ENCODE peak calls at places on chromosomes 4 and X, in seven cellular contexts. One of them, this sample, is unnamed.

GRCh38 chr4:60201052-60201673 is 999.0 kb upstream of the ADGRL3 start:
- DNase-seq in choroid plexus epithelial cell: peak
- DNase-seq in fibroblast of the aortic adventitia: peak
- DNase-seq in H9: peak
- DNase-seq in NB4: peak
- DNase-seq in mesothelial cell of epicardium: peak
- DNase-seq in AG09309: peak
- DNase-seq in this sample: no peak

GRCh38 chr4:17241835-17242234 is 270.1 kb downstream of the QDPR start:
- DNase-seq in NB4: no peak
- DNase-seq in AG09309: no peak
- DNase-seq in mesothelial cell of epicardium: no peak
- DNase-seq in H9: no peak
- DNase-seq in fibroblast of the aortic adventitia: no peak
- DNase-seq in choroid plexus epithelial cell: peak
- DNase-seq in this sample: no peak

GRCh38 chr4:186096681-186097080 is 7.8 kb upstream of the FAM149A start:
- DNase-seq in choroid plexus epithelial cell: no peak
- DNase-seq in NB4: no peak
- DNase-seq in H9: no peak
- DNase-seq in mesothelial cell of epicardium: no peak
- DNase-seq in fibroblast of the aortic adventitia: no peak
- DNase-seq in AG09309: no peak
- DNase-seq in this sample: no peak

GRCh38 chr4:133775881-133776280 is 425.7 kb downstream of the PABPC4L start:
- DNase-seq in mesothelial cell of epicardium: no peak
- DNase-seq in fibroblast of the aortic adventitia: peak
- DNase-seq in NB4: peak
- DNase-seq in AG09309: no peak
- DNase-seq in H9: no peak
- DNase-seq in choroid plexus epithelial cell: peak
- DNase-seq in this sample: no peak

GRCh38 chrX:41293269-41293668 is 40.7 kb upstream of the DDX3X start:
- DNase-seq in AG09309: no peak
- DNase-seq in mesothelial cell of epicardium: no peak
- DNase-seq in choroid plexus epithelial cell: peak
- DNase-seq in H9: peak
- DNase-seq in NB4: peak
- DNase-seq in fibroblast of the aortic adventitia: no peak
- DNase-seq in this sample: no peak

GRCh38 chrX:43836435-43837184 is 45.6 kb downstream of the MAOB start:
- DNase-seq in AG09309: no peak
- DNase-seq in choroid plexus epithelial cell: peak
- DNase-seq in mesothelial cell of epicardium: no peak
- DNase-seq in NB4: peak
- DNase-seq in fibroblast of the aortic adventitia: peak
- DNase-seq in H9: no peak
- DNase-seq in this sample: no peak

GRCh38 chr4:84971319-84971932 is 4.9 kb upstream of the WDFY3 start:
- DNase-seq in AG09309: peak
- DNase-seq in mesothelial cell of epicardium: no peak
- DNase-seq in choroid plexus epithelial cell: peak
- DNase-seq in H9: no peak
- DNase-seq in NB4: peak
- DNase-seq in fibroblast of the aortic adventitia: peak
- DNase-seq in this sample: no peak

GRCh38 chr4:55311792-55312490 is 34.1 kb upstream of the SRD5A3 start:
- DNase-seq in choroid plexus epithelial cell: peak
- DNase-seq in fibroblast of the aortic adventitia: peak
- DNase-seq in AG09309: no peak
- DNase-seq in mesothelial cell of epicardium: no peak
- DNase-seq in NB4: peak
- DNase-seq in H9: no peak
- DNase-seq in this sample: no peak

GRCh38 chr4:40998680-40999358 is 215.5 kb downstream of the APBB2 start:
- DNase-seq in mesothelial cell of epicardium: no peak
- DNase-seq in fibroblast of the aortic adventitia: no peak
- DNase-seq in NB4: peak
- DNase-seq in choroid plexus epithelial cell: peak
- DNase-seq in AG09309: peak
- DNase-seq in H9: no peak
- DNase-seq in this sample: no peak

GRCh38 chr4:79211490-79211889 is 114.4 kb downstream of the NAA11 start:
- DNase-seq in choroid plexus epithelial cell: no peak
- DNase-seq in AG09309: no peak
- DNase-seq in NB4: peak
- DNase-seq in fibroblast of the aortic adventitia: no peak
- DNase-seq in mesothelial cell of epicardium: no peak
- DNase-seq in H9: no peak
- DNase-seq in this sample: no peak

GRCh38 chr4:122577808-122578781 is 42.8 kb downstream of the IL21 start:
- DNase-seq in mesothelial cell of epicardium: no peak
- DNase-seq in AG09309: no peak
- DNase-seq in choroid plexus epithelial cell: peak
- DNase-seq in NB4: peak
- DNase-seq in fibroblast of the aortic adventitia: peak
- DNase-seq in H9: no peak
- DNase-seq in this sample: peak

GRCh38 chrX:47960400-47960799 is 43.4 kb downstream of the ZNF182 start:
- DNase-seq in fibroblast of the aortic adventitia: no peak
- DNase-seq in mesothelial cell of epicardium: no peak
- DNase-seq in H9: no peak
- DNase-seq in NB4: peak
- DNase-seq in choroid plexus epithelial cell: no peak
- DNase-seq in AG09309: no peak
- DNase-seq in this sample: no peak

GRCh38 chrX:107714196-107714811 is 61.3 kb downstream of the TSC22D3 start:
- DNase-seq in AG09309: no peak
- DNase-seq in choroid plexus epithelial cell: peak
- DNase-seq in fibroblast of the aortic adventitia: no peak
- DNase-seq in H9: no peak
- DNase-seq in mesothelial cell of epicardium: no peak
- DNase-seq in NB4: peak
- DNase-seq in this sample: no peak

GRCh38 chr4:44002368-44002767 is 446.2 kb downstream of the KCTD8 start:
- DNase-seq in fibroblast of the aortic adventitia: no peak
- DNase-seq in NB4: no peak
- DNase-seq in H9: no peak
- DNase-seq in mesothelial cell of epicardium: no peak
- DNase-seq in choroid plexus epithelial cell: no peak
- DNase-seq in AG09309: no peak
- DNase-seq in this sample: no peak

GRCh38 chrX:134646671-134647070 is 11.6 kb downstream of the PLAC1 start:
- DNase-seq in H9: no peak
- DNase-seq in fibroblast of the aortic adventitia: peak
- DNase-seq in choroid plexus epithelial cell: no peak
- DNase-seq in AG09309: no peak
- DNase-seq in mesothelial cell of epicardium: no peak
- DNase-seq in NB4: no peak
- DNase-seq in this sample: no peak

DNA sequence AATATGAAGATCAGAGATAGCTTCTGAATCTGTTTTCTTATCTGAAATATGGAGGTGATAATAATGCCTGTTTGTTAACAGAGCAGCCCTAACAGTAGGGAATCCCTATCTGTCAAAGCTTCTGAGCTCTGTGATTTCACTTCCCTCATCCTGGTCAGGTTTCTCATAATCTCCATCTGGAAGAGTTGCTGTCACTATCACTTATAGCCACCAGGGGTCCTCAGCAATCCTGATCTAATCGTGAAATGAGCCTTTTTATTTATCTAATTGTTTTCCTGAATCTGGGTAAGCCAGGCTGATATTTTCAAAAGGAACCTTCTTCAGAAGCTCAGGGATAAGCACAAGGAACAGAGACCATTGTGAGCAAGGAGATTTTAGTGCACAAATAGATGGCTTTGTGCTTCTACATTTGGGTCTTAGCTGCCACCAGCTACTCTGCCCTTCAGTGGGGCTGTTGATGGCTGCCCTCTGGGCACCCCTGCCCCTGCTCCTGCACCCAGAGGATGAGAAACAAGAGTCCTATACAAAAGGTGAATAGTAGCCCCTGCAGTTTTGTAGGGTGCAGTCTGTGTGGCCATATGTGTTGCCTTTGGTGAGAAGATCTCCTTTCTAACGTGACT is 196.4 kb upstream of the RADX start:
- DNase-seq in AG09309: no peak
- DNase-seq in fibroblast of the aortic adventitia: peak
- DNase-seq in choroid plexus epithelial cell: peak
- DNase-seq in NB4: peak
- DNase-seq in H9: no peak
- DNase-seq in mesothelial cell of epicardium: no peak
- DNase-seq in this sample: no peak
- TF ChIP-seq CTCF in AG09309: peak
- TF ChIP-seq CTCF in fibroblast of the aortic adventitia: peak
- TF ChIP-seq CTCF in choroid plexus epithelial cell: peak
- TF ChIP-seq CTCF in NB4: peak
- TF ChIP-seq CTCF in H9: peak
- TF ChIP-seq CTCF in mesothelial cell of epicardium: peak
- TF ChIP-seq CTCF in this sample: peak

GRCh38 chr4:181503800-181504364 is 739.3 kb upstream of the TENM3 start:
- DNase-seq in mesothelial cell of epicardium: no peak
- DNase-seq in AG09309: no peak
- DNase-seq in fibroblast of the aortic adventitia: no peak
- DNase-seq in H9: peak
- DNase-seq in choroid plexus epithelial cell: no peak
- DNase-seq in NB4: no peak
- DNase-seq in this sample: no peak
- TF ChIP-seq CTCF in mesothelial cell of epicardium: no peak
- TF ChIP-seq CTCF in AG09309: no peak
- TF ChIP-seq CTCF in fibroblast of the aortic adventitia: no peak
- TF ChIP-seq CTCF in H9: no peak
- TF ChIP-seq CTCF in choroid plexus epithelial cell: no peak
- TF ChIP-seq CTCF in NB4: no peak
- TF ChIP-seq CTCF in this sample: no peak

GRCh38 chrX:100654256-100654655 is 10.3 kb downstream of the SRPX2 start:
- DNase-seq in NB4: peak
- DNase-seq in AG09309: no peak
- DNase-seq in fibroblast of the aortic adventitia: no peak
- DNase-seq in mesothelial cell of epicardium: no peak
- DNase-seq in H9: peak
- DNase-seq in choroid plexus epithelial cell: peak
- DNase-seq in this sample: no peak
- TF ChIP-seq CTCF in NB4: no peak
- TF ChIP-seq CTCF in AG09309: peak
- TF ChIP-seq CTCF in fibroblast of the aortic adventitia: peak
- TF ChIP-seq CTCF in mesothelial cell of epicardium: no peak
- TF ChIP-seq CTCF in H9: peak
- TF ChIP-seq CTCF in choroid plexus epithelial cell: peak
- TF ChIP-seq CTCF in this sample: peak

DNA sequence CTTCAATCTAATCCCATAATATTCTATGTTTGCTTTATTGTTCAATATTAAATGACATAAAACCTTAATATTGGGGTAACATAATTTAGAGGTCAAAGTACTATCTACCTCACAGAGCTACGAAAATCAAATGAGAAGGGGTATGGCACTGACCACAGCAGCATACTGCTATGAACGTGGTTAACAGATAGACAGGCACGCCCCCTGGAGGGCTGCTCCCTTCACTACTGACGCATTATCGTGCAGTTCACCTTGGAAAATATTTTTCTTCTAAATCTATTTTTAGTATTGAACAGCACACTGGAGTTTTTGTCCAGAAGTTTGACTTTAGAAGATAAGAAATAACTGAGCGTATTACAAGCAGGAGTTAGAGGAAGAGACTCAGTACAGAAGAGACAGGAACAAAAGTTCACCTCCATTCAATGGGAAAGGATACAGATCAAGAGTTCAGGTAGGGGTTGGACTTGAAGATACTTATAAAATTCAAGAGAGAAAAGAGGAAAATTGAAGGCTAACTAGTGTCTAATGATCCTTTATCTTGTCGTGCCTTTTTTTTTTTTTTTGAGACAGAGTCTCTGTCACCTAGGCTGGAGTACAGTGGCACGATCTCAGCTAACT is 22.7 kb downstream of the MAP9 start:
- DNase-seq in fibroblast of the aortic adventitia: peak
- DNase-seq in mesothelial cell of epicardium: peak
- DNase-seq in choroid plexus epithelial cell: peak
- DNase-seq in AG09309: peak
- DNase-seq in NB4: peak
- DNase-seq in H9: peak
- DNase-seq in this sample: no peak
- TF ChIP-seq CTCF in fibroblast of the aortic adventitia: peak
- TF ChIP-seq CTCF in mesothelial cell of epicardium: peak
- TF ChIP-seq CTCF in choroid plexus epithelial cell: peak
- TF ChIP-seq CTCF in AG09309: peak
- TF ChIP-seq CTCF in NB4: peak
- TF ChIP-seq CTCF in H9: peak
- TF ChIP-seq CTCF in this sample: peak

GRCh38 chrX:53290441-53291041 is 9.2 kb upstream of the IQSEC2 start:
- DNase-seq in AG09309: no peak
- DNase-seq in mesothelial cell of epicardium: no peak
- DNase-seq in choroid plexus epithelial cell: no peak
- DNase-seq in H9: no peak
- DNase-seq in NB4: no peak
- DNase-seq in fibroblast of the aortic adventitia: no peak
- DNase-seq in this sample: no peak

GRCh38 chrX:53291596-53291995 is 10.2 kb upstream of the IQSEC2 start:
- DNase-seq in H9: no peak
- DNase-seq in AG09309: no peak
- DNase-seq in fibroblast of the aortic adventitia: no peak
- DNase-seq in NB4: no peak
- DNase-seq in mesothelial cell of epicardium: no peak
- DNase-seq in choroid plexus epithelial cell: no peak
- DNase-seq in this sample: no peak

GRCh38 chrX:53288173-53288572 is 6.8 kb upstream of the IQSEC2 start:
- DNase-seq in choroid plexus epithelial cell: no peak
- DNase-seq in H9: peak
- DNase-seq in AG09309: no peak
- DNase-seq in mesothelial cell of epicardium: no peak
- DNase-seq in NB4: peak
- DNase-seq in fibroblast of the aortic adventitia: no peak
- DNase-seq in this sample: no peak

DNA sequence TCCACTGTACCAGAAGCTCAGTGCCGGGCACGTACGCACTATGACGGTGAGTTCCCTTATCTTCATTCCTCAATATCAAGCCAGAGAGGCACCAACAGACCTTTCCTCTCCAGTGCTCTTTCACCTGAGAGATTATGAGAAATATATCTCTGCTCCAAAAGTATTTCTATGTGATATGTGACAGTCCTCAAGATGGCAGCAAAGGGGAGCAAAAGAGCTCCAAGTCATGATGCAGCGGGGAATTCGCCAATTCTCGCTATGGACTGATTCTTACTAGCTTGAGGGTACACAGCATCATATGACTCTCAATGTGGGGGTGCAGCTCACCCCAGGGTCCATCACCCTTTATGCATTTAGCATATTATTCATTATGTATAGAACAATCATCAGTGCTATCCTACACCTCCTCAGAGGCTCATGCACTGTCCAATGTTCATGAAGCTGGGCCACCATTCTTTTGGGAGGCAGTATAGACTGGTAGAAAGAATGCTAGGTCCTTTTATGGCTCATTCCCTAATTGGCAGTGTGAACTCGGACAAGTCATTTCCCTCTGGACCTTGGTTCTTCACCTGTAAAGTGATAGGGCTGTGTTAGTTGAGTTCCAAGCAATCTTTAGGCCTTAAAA is 12.8 kb upstream of the IQSEC2 start:
- DNase-seq in mesothelial cell of epicardium: no peak
- DNase-seq in fibroblast of the aortic adventitia: peak
- DNase-seq in NB4: peak
- DNase-seq in AG09309: no peak
- DNase-seq in H9: no peak
- DNase-seq in choroid plexus epithelial cell: peak
- DNase-seq in this sample: no peak
- TF ChIP-seq CTCF in mesothelial cell of epicardium: no peak
- TF ChIP-seq CTCF in fibroblast of the aortic adventitia: peak
- TF ChIP-seq CTCF in NB4: peak
- TF ChIP-seq CTCF in AG09309: peak
- TF ChIP-seq CTCF in H9: peak
- TF ChIP-seq CTCF in choroid plexus epithelial cell: peak
- TF ChIP-seq CTCF in this sample: no peak

GRCh38 chrX:136608295-136608933 is 39.5 kb upstream of the CD40LG start:
- DNase-seq in mesothelial cell of epicardium: no peak
- DNase-seq in NB4: peak
- DNase-seq in H9: peak
- DNase-seq in fibroblast of the aortic adventitia: peak
- DNase-seq in AG09309: no peak
- DNase-seq in choroid plexus epithelial cell: peak
- DNase-seq in this sample: no peak
- TF ChIP-seq CTCF in mesothelial cell of epicardium: no peak
- TF ChIP-seq CTCF in NB4: peak
- TF ChIP-seq CTCF in H9: peak
- TF ChIP-seq CTCF in fibroblast of the aortic adventitia: peak
- TF ChIP-seq CTCF in AG09309: peak
- TF ChIP-seq CTCF in choroid plexus epithelial cell: peak
- TF ChIP-seq CTCF in this sample: peak